ENCODE peak calls at places on chromosomes 12 and 14, in eight cellular contexts. One of them, this sample, is unnamed. For H3K9me3, the result is how much of the 10 kb centered on the place peaks cover.

GRCh38 chr14:40417777-40418401 is 985.7 kb upstream of the FBXO33 start:
- DNase-seq in stomach: peak
- DNase-seq in upper lobe of right lung: no peak
- DNase-seq in neural progenitor cell: peak
- DNase-seq in cardiac muscle cell: peak
- DNase-seq in sigmoid colon: no peak
- DNase-seq in lower lobe of right lung: no peak
- DNase-seq in A549: peak
- DNase-seq in this sample: no peak

GRCh38 chr14:50319293-50319692 is 7.2 kb downstream of the DMAC2L start:
- DNase-seq in stomach: no peak
- DNase-seq in upper lobe of right lung: no peak
- DNase-seq in neural progenitor cell: no peak
- DNase-seq in cardiac muscle cell: no peak
- DNase-seq in sigmoid colon: no peak
- DNase-seq in lower lobe of right lung: no peak
- DNase-seq in A549: no peak
- DNase-seq in this sample: no peak

GRCh38 chr14:87628129-87628528 is 364.9 kb downstream of the GALC start:
- DNase-seq in stomach: no peak
- DNase-seq in upper lobe of right lung: no peak
- DNase-seq in neural progenitor cell: peak
- DNase-seq in cardiac muscle cell: peak
- DNase-seq in sigmoid colon: no peak
- DNase-seq in lower lobe of right lung: no peak
- DNase-seq in A549: no peak
- DNase-seq in this sample: peak

GRCh38 chr12:22287776-22288621 is 46.5 kb downstream of the ST8SIA1 start:
- DNase-seq in stomach: no peak
- DNase-seq in upper lobe of right lung: no peak
- DNase-seq in neural progenitor cell: peak
- DNase-seq in cardiac muscle cell: no peak
- DNase-seq in sigmoid colon: no peak
- DNase-seq in lower lobe of right lung: no peak
- DNase-seq in A549: no peak
- DNase-seq in this sample: no peak

GRCh38 chr14:34501004-34501580 is 38.4 kb downstream of the EAPP start:
- DNase-seq in stomach: no peak
- DNase-seq in upper lobe of right lung: no peak
- DNase-seq in neural progenitor cell: no peak
- DNase-seq in cardiac muscle cell: no peak
- DNase-seq in sigmoid colon: no peak
- DNase-seq in lower lobe of right lung: no peak
- DNase-seq in A549: no peak
- DNase-seq in this sample: no peak

GRCh38 chr12:15633201-15633600 is 156.0 kb downstream of the EPS8 start:
- DNase-seq in stomach: no peak
- DNase-seq in upper lobe of right lung: no peak
- DNase-seq in neural progenitor cell: no peak
- DNase-seq in cardiac muscle cell: no peak
- DNase-seq in sigmoid colon: no peak
- DNase-seq in lower lobe of right lung: no peak
- DNase-seq in A549: no peak
- DNase-seq in this sample: no peak

GRCh38 chr12:63995512-63995911 is 151.0 kb downstream of the SRGAP1 start:
- DNase-seq in stomach: no peak
- DNase-seq in upper lobe of right lung: no peak
- DNase-seq in neural progenitor cell: no peak
- DNase-seq in cardiac muscle cell: no peak
- DNase-seq in sigmoid colon: no peak
- DNase-seq in lower lobe of right lung: no peak
- DNase-seq in A549: no peak
- DNase-seq in this sample: no peak

GRCh38 chr14:34713681-34714319 is 593 bp downstream of the CFL2 start:
- DNase-seq in stomach: peak
- DNase-seq in upper lobe of right lung: peak
- DNase-seq in neural progenitor cell: peak
- DNase-seq in cardiac muscle cell: peak
- DNase-seq in sigmoid colon: peak
- DNase-seq in lower lobe of right lung: peak
- DNase-seq in A549: peak
- DNase-seq in this sample: peak

GRCh38 chr12:89453579-89453978 is 71.0 kb downstream of the GALNT4 start:
- DNase-seq in stomach: no peak
- DNase-seq in upper lobe of right lung: no peak
- DNase-seq in neural progenitor cell: no peak
- DNase-seq in cardiac muscle cell: no peak
- DNase-seq in sigmoid colon: no peak
- DNase-seq in lower lobe of right lung: no peak
- DNase-seq in A549: peak
- DNase-seq in this sample: no peak

GRCh38 chr12:133058203-133059125 is 21.2 kb downstream of the ZNF84 start:
- DNase-seq in stomach: no peak
- DNase-seq in upper lobe of right lung: no peak
- DNase-seq in neural progenitor cell: no peak
- DNase-seq in cardiac muscle cell: no peak
- DNase-seq in sigmoid colon: no peak
- DNase-seq in lower lobe of right lung: no peak
- DNase-seq in A549: peak
- DNase-seq in this sample: no peak

GRCh38 chr12:115998119-115998633 is 279.3 kb downstream of the MED13L start:
- DNase-seq in stomach: no peak
- DNase-seq in upper lobe of right lung: no peak
- DNase-seq in neural progenitor cell: peak
- DNase-seq in cardiac muscle cell: peak
- DNase-seq in sigmoid colon: no peak
- DNase-seq in lower lobe of right lung: no peak
- DNase-seq in A549: peak
- DNase-seq in this sample: no peak

GRCh38 chr14:102005336-102005735 is 41.0 kb downstream of the DYNC1H1 start:
- DNase-seq in stomach: no peak
- DNase-seq in upper lobe of right lung: no peak
- DNase-seq in neural progenitor cell: no peak
- DNase-seq in cardiac muscle cell: no peak
- DNase-seq in sigmoid colon: no peak
- DNase-seq in lower lobe of right lung: no peak
- DNase-seq in A549: no peak
- DNase-seq in this sample: no peak

GRCh38 chr14:92575061-92575772 is 61.6 kb downstream of the RIN3 start:
- DNase-seq in stomach: no peak
- DNase-seq in upper lobe of right lung: no peak
- DNase-seq in neural progenitor cell: no peak
- DNase-seq in cardiac muscle cell: no peak
- DNase-seq in sigmoid colon: no peak
- DNase-seq in lower lobe of right lung: no peak
- DNase-seq in A549: no peak
- DNase-seq in this sample: no peak

GRCh38 chr14:22547309-22547947 is 41.6 kb downstream of the DAD1 start:
- DNase-seq in stomach: no peak
- DNase-seq in upper lobe of right lung: no peak
- DNase-seq in neural progenitor cell: no peak
- DNase-seq in cardiac muscle cell: no peak
- DNase-seq in sigmoid colon: no peak
- DNase-seq in lower lobe of right lung: no peak
- DNase-seq in A549: no peak
- DNase-seq in this sample: no peak

GRCh38 chr12:132190834-132191500 is 46.7 kb downstream of the NOC4L start:
- DNase-seq in stomach: no peak
- DNase-seq in upper lobe of right lung: no peak
- DNase-seq in neural progenitor cell: no peak
- DNase-seq in cardiac muscle cell: no peak
- DNase-seq in sigmoid colon: no peak
- DNase-seq in lower lobe of right lung: no peak
- DNase-seq in A549: no peak
- DNase-seq in this sample: no peak

GRCh38 chr12:99087278-99087677 is 442.2 kb downstream of the APAF1 start:
- DNase-seq in stomach: no peak
- DNase-seq in upper lobe of right lung: no peak
- DNase-seq in neural progenitor cell: peak
- DNase-seq in cardiac muscle cell: no peak
- DNase-seq in sigmoid colon: no peak
- DNase-seq in lower lobe of right lung: no peak
- DNase-seq in A549: no peak
- DNase-seq in this sample: no peak

GRCh38 chr12:27515671-27516070 is 8.3 kb upstream of the PPFIBP1 start:
- DNase-seq in stomach: no peak
- DNase-seq in upper lobe of right lung: no peak
- DNase-seq in neural progenitor cell: no peak
- DNase-seq in cardiac muscle cell: no peak
- DNase-seq in sigmoid colon: no peak
- DNase-seq in lower lobe of right lung: no peak
- DNase-seq in A549: no peak
- DNase-seq in this sample: no peak
- H3K9me3 ChIP-seq in stomach: under half
- H3K9me3 ChIP-seq in upper lobe of right lung: under half
- H3K9me3 ChIP-seq in neural progenitor cell: under half
- H3K9me3 ChIP-seq in cardiac muscle cell: under half
- H3K9me3 ChIP-seq in sigmoid colon: under half
- H3K9me3 ChIP-seq in lower lobe of right lung: under half
- H3K9me3 ChIP-seq in A549: under half
- H3K9me3 ChIP-seq in this sample: under half

GRCh38 chr12:55495490-55495889 is 3.3 kb downstream of the OR6C68 start:
- DNase-seq in stomach: no peak
- DNase-seq in upper lobe of right lung: no peak
- DNase-seq in neural progenitor cell: no peak
- DNase-seq in cardiac muscle cell: no peak
- DNase-seq in sigmoid colon: no peak
- DNase-seq in lower lobe of right lung: no peak
- DNase-seq in A549: no peak
- DNase-seq in this sample: no peak
- H3K4me3 ChIP-seq in stomach: no peak
- H3K4me3 ChIP-seq in upper lobe of right lung: no peak
- H3K4me3 ChIP-seq in neural progenitor cell: no peak
- H3K4me3 ChIP-seq in cardiac muscle cell: no peak
- H3K4me3 ChIP-seq in sigmoid colon: no peak
- H3K4me3 ChIP-seq in lower lobe of right lung: no peak
- H3K4me3 ChIP-seq in A549: no peak
- H3K4me3 ChIP-seq in this sample: no peak

DNA sequence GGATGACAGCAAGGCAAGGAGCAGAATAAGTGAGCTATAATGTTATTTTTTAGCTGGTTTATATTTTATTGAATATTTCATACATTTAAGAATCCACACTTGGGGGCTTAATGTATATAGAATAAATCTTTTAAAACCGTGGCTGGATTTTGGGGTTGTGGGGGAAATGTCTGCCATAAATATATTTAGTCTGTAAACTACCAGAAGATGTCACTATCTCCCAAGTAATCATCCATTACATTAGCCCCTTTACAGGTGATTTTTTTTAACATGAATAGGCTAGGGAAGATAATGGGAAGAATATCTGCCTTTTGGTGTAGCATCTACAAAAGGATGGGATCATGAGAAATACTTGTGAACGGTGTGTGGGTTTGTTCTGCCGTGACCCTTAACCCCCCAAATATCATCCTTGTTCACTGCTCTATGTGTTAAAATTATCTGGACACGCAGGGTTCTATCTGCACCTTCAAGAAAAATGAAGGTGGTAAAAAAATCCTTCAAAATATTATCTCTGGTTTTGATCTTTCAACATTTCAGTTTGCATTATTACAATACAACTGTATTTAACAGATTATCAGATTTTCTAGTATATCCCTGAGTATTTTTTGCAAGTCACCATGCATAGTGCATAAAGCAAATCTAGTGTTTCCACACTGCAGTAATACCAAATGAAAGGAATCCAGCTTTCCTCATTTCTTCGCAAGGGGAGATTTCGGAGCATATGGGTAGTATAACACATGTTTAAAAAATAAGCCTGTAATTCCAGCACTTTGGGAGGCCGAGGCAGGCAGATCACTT is 8.0 kb upstream of the SLC17A8 start:
- DNase-seq in stomach: no peak
- DNase-seq in upper lobe of right lung: no peak
- DNase-seq in neural progenitor cell: peak
- DNase-seq in cardiac muscle cell: no peak
- DNase-seq in sigmoid colon: no peak
- DNase-seq in lower lobe of right lung: no peak
- DNase-seq in A549: peak
- DNase-seq in this sample: no peak
- TF ChIP-seq CTCF in stomach: no peak
- TF ChIP-seq CTCF in upper lobe of right lung: peak
- TF ChIP-seq CTCF in neural progenitor cell: peak
- TF ChIP-seq CTCF in cardiac muscle cell: peak
- TF ChIP-seq CTCF in sigmoid colon: no peak
- TF ChIP-seq CTCF in lower lobe of right lung: peak
- TF ChIP-seq CTCF in A549: peak
- TF ChIP-seq CTCF in this sample: no peak

DNA sequence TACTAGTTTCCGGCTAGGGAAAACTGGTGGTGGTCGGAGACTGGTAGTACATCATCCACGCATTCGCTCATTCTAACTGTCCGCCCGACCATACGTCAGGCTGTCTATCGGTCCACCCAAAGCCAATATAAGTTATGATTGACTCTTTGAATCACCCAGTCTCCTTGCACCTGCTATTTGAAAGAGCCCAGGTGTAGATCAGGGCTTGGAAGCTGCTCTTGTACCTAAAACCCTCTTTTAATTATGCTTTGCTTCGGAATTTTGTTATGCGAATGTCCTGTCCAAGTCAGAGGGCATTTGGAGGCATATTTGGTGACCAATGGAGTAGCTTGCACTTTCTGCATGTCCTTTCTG is 5.7 kb upstream of the NKX2-1 start:
- DNase-seq in stomach: no peak
- DNase-seq in upper lobe of right lung: no peak
- DNase-seq in neural progenitor cell: no peak
- DNase-seq in cardiac muscle cell: no peak
- DNase-seq in sigmoid colon: no peak
- DNase-seq in lower lobe of right lung: no peak
- DNase-seq in A549: no peak
- DNase-seq in this sample: no peak
- H3K9me3 ChIP-seq in stomach: under half
- H3K9me3 ChIP-seq in upper lobe of right lung: under half
- H3K9me3 ChIP-seq in neural progenitor cell: under half
- H3K9me3 ChIP-seq in cardiac muscle cell: under half
- H3K9me3 ChIP-seq in sigmoid colon: under half
- H3K9me3 ChIP-seq in lower lobe of right lung: under half
- H3K9me3 ChIP-seq in A549: under half
- H3K9me3 ChIP-seq in this sample: under half

DNA sequence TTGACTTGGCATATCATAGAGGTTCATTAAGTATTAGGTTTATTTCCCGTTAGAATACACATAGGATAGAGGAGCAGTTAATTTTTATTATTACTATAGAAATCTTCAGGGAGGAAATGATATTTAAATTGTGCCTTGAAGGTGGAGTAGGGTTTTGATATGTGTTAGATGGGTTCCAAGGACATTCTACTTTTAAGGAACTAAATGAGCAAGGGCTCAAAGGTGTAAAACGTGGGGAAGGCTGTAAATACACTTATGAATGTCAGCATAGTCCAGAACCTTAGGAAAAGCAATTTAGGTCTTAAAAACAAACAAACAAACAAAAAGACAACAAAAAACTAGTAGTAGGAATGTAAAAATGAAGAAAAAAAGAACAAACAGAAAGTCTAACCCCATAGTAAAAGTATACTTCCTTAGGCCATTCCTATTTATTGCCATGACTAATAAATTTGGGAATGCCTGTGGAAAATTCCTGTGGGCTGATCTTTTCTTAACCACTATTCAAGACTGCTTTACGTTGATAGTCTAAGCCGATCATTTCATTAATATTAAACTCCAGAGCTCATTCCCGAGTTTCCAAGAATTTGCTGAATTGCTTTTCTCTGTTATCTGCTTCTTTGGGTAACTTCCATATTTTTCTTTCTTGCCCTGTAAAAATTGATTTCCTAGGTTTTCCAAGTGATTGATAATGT is 180.3 kb downstream of the RAD51B start:
- DNase-seq in stomach: no peak
- DNase-seq in upper lobe of right lung: no peak
- DNase-seq in neural progenitor cell: no peak
- DNase-seq in cardiac muscle cell: no peak
- DNase-seq in sigmoid colon: no peak
- DNase-seq in lower lobe of right lung: no peak
- DNase-seq in A549: peak
- DNase-seq in this sample: no peak
- H3K4me3 ChIP-seq in stomach: no peak
- H3K4me3 ChIP-seq in upper lobe of right lung: no peak
- H3K4me3 ChIP-seq in neural progenitor cell: no peak
- H3K4me3 ChIP-seq in cardiac muscle cell: no peak
- H3K4me3 ChIP-seq in sigmoid colon: no peak
- H3K4me3 ChIP-seq in lower lobe of right lung: no peak
- H3K4me3 ChIP-seq in A549: peak
- H3K4me3 ChIP-seq in this sample: no peak

This sample was measured in left lung.